ENCODE peak calls at places on chromosomes 16 and 17, in five cellular contexts. One of them, this sample, is unnamed.
A peak's percentile ranks its signal among the peaks of the same experiment; 100 is the strongest.

GRCh38 chr17:77419547-77420475 is 279.0 kb downstream of the SEC14L1 start:
- DNase-seq in aorta: no peak
- DNase-seq in left ventricle myocardium inferior: no peak
- DNase-seq in cardiac muscle cell: peak; percentile 87
- DNase-seq in CD4-positive, CD25-positive, alpha-beta regulatory T cell: no peak
- DNase-seq in this sample: peak; percentile 89

GRCh38 chr17:1413281-1413791 is 13.3 kb upstream of the YWHAE start:
- DNase-seq in cardiac muscle cell: no peak
- DNase-seq in aorta: peak; percentile 88
- DNase-seq in CD4-positive, CD25-positive, alpha-beta regulatory T cell: no peak
- DNase-seq in left ventricle myocardium inferior: peak; percentile 82
- DNase-seq in this sample: peak; percentile 88

GRCh38 chr16:67993207-67994036 is 5.9 kb downstream of the DPEP2 start:
- DNase-seq in left ventricle myocardium inferior: peak; percentile 85
- DNase-seq in aorta: peak; percentile 90
- DNase-seq in CD4-positive, CD25-positive, alpha-beta regulatory T cell: peak; percentile 82
- DNase-seq in cardiac muscle cell: peak; percentile 81
- DNase-seq in this sample: peak; percentile 77

GRCh38 chr16:53952215-53953208 is 248.6 kb downstream of the FTO start:
- DNase-seq in cardiac muscle cell: no peak
- DNase-seq in aorta: no peak
- DNase-seq in CD4-positive, CD25-positive, alpha-beta regulatory T cell: no peak
- DNase-seq in left ventricle myocardium inferior: no peak
- DNase-seq in this sample: no peak

GRCh38 chr17:76371656-76372628 is 12.5 kb upstream of the SPHK1 start:
- DNase-seq in aorta: no peak
- DNase-seq in left ventricle myocardium inferior: no peak
- DNase-seq in cardiac muscle cell: no peak
- DNase-seq in CD4-positive, CD25-positive, alpha-beta regulatory T cell: no peak
- DNase-seq in this sample: peak; percentile 18

GRCh38 chr16:7218936-7219335 is 113.7 kb upstream of the RBFOX1 start:
- DNase-seq in left ventricle myocardium inferior: no peak
- DNase-seq in CD4-positive, CD25-positive, alpha-beta regulatory T cell: no peak
- DNase-seq in aorta: no peak
- DNase-seq in cardiac muscle cell: no peak
- DNase-seq in this sample: peak; percentile 8

GRCh38 chr17:4548721-4549531 is 6.3 kb downstream of the MYBBP1A start:
- DNase-seq in left ventricle myocardium inferior: no peak
- DNase-seq in cardiac muscle cell: no peak
- DNase-seq in aorta: no peak
- DNase-seq in CD4-positive, CD25-positive, alpha-beta regulatory T cell: no peak
- DNase-seq in this sample: no peak

GRCh38 chr16:83574388-83574787 is 233.4 kb upstream of the HSBP1 start:
- DNase-seq in aorta: no peak
- DNase-seq in cardiac muscle cell: no peak
- DNase-seq in left ventricle myocardium inferior: no peak
- DNase-seq in CD4-positive, CD25-positive, alpha-beta regulatory T cell: no peak
- DNase-seq in this sample: no peak

GRCh38 chr16:3485821-3486505 is 9.3 kb downstream of the C16orf90 start:
- DNase-seq in cardiac muscle cell: no peak
- DNase-seq in aorta: peak; percentile 41
- DNase-seq in CD4-positive, CD25-positive, alpha-beta regulatory T cell: no peak
- DNase-seq in left ventricle myocardium inferior: no peak
- DNase-seq in this sample: no peak

GRCh38 chr17:45784583-45785372 is 658 bp downstream of the CRHR1 start:
- DNase-seq in left ventricle myocardium inferior: peak; percentile 17
- DNase-seq in aorta: no peak
- DNase-seq in CD4-positive, CD25-positive, alpha-beta regulatory T cell: peak; percentile 27
- DNase-seq in cardiac muscle cell: peak; percentile 47
- DNase-seq in this sample: no peak

GRCh38 chr16:28572659-28573510 is 19.2 kb downstream of the SGF29 start:
- DNase-seq in aorta: no peak
- DNase-seq in left ventricle myocardium inferior: peak; percentile 60
- DNase-seq in CD4-positive, CD25-positive, alpha-beta regulatory T cell: no peak
- DNase-seq in cardiac muscle cell: peak; percentile 92
- DNase-seq in this sample: peak; percentile 61

GRCh38 chr16:19098173-19098572 is 15.6 kb upstream of the ITPRIPL2 start:
- DNase-seq in aorta: no peak
- DNase-seq in CD4-positive, CD25-positive, alpha-beta regulatory T cell: no peak
- DNase-seq in left ventricle myocardium inferior: no peak
- DNase-seq in cardiac muscle cell: no peak
- DNase-seq in this sample: no peak

GRCh38 chr17:81013642-81014041 is 21.3 kb upstream of the BAIAP2 start:
- DNase-seq in cardiac muscle cell: no peak
- DNase-seq in CD4-positive, CD25-positive, alpha-beta regulatory T cell: no peak
- DNase-seq in aorta: no peak
- DNase-seq in left ventricle myocardium inferior: no peak
- DNase-seq in this sample: no peak

GRCh38 chr17:78597923-78598545 is 20.8 kb upstream of the DNAH17 start:
- DNase-seq in left ventricle myocardium inferior: no peak
- DNase-seq in CD4-positive, CD25-positive, alpha-beta regulatory T cell: no peak
- DNase-seq in cardiac muscle cell: no peak
- DNase-seq in aorta: no peak
- DNase-seq in this sample: no peak

GRCh38 chr17:55005520-55005919 is 37.0 kb downstream of the STXBP4 start:
- DNase-seq in CD4-positive, CD25-positive, alpha-beta regulatory T cell: peak; percentile 2
- DNase-seq in left ventricle myocardium inferior: no peak
- DNase-seq in aorta: no peak
- DNase-seq in cardiac muscle cell: peak; percentile 6
- DNase-seq in this sample: no peak

GRCh38 chr17:42347198-42347597 is 41.0 kb downstream of the STAT3 start:
- DNase-seq in cardiac muscle cell: no peak
- DNase-seq in CD4-positive, CD25-positive, alpha-beta regulatory T cell: no peak
- DNase-seq in left ventricle myocardium inferior: no peak
- DNase-seq in aorta: peak; percentile 58
- DNase-seq in this sample: no peak

GRCh38 chr16:8928467-8928957 is 35.2 kb downstream of the USP7 start:
- DNase-seq in cardiac muscle cell: no peak
- DNase-seq in CD4-positive, CD25-positive, alpha-beta regulatory T cell: no peak
- DNase-seq in aorta: no peak
- DNase-seq in left ventricle myocardium inferior: no peak
- DNase-seq in this sample: no peak

GRCh38 chr17:63460018-63460417 is 13.9 kb upstream of the CYB561 start:
- DNase-seq in CD4-positive, CD25-positive, alpha-beta regulatory T cell: no peak
- DNase-seq in cardiac muscle cell: no peak
- DNase-seq in left ventricle myocardium inferior: no peak
- DNase-seq in aorta: no peak
- DNase-seq in this sample: no peak

GRCh38 chr16:14491831-14492529 is 138.1 kb downstream of the PARN start:
- DNase-seq in CD4-positive, CD25-positive, alpha-beta regulatory T cell: no peak
- DNase-seq in left ventricle myocardium inferior: no peak
- DNase-seq in cardiac muscle cell: no peak
- DNase-seq in aorta: no peak
- DNase-seq in this sample: no peak

GRCh38 chr17:19345486-19346350 is 16.8 kb downstream of the B9D1 start:
- DNase-seq in CD4-positive, CD25-positive, alpha-beta regulatory T cell: no peak
- DNase-seq in left ventricle myocardium inferior: no peak
- DNase-seq in aorta: no peak
- DNase-seq in cardiac muscle cell: no peak
- DNase-seq in this sample: no peak

GRCh38 chr17:49361129-49361901 is 735 bp downstream of the ZNF652 start:
- DNase-seq in left ventricle myocardium inferior: peak; percentile 34
- DNase-seq in cardiac muscle cell: peak; percentile 35
- DNase-seq in aorta: peak; percentile 67
- DNase-seq in CD4-positive, CD25-positive, alpha-beta regulatory T cell: peak; percentile 88
- DNase-seq in this sample: peak; percentile 43

GRCh38 chr17:35930211-35931065 is at the start of gene RDM1:
- DNase-seq in CD4-positive, CD25-positive, alpha-beta regulatory T cell: peak; percentile 66
- DNase-seq in left ventricle myocardium inferior: peak; percentile 47
- DNase-seq in aorta: peak; percentile 72
- DNase-seq in cardiac muscle cell: peak; percentile 89
- DNase-seq in this sample: no peak

GRCh38 chr16:31274831-31275816 is 15.3 kb downstream of the ITGAM start:
- DNase-seq in cardiac muscle cell: no peak
- DNase-seq in aorta: no peak
- DNase-seq in CD4-positive, CD25-positive, alpha-beta regulatory T cell: no peak
- DNase-seq in left ventricle myocardium inferior: no peak
- DNase-seq in this sample: no peak

GRCh38 chr16:11254913-11255736 is 879 bp downstream of the SOCS1 start:
- DNase-seq in left ventricle myocardium inferior: peak; percentile 33
- DNase-seq in CD4-positive, CD25-positive, alpha-beta regulatory T cell: peak; percentile 84
- DNase-seq in cardiac muscle cell: peak; percentile 74
- DNase-seq in aorta: peak; percentile 64
- DNase-seq in this sample: no peak

GRCh38 chr17:2025220-2025621 is at the start of gene RTN4RL1:
- DNase-seq in cardiac muscle cell: peak; percentile 92
- DNase-seq in left ventricle myocardium inferior: peak; percentile 78
- DNase-seq in CD4-positive, CD25-positive, alpha-beta regulatory T cell: peak; percentile 67
- DNase-seq in aorta: peak; percentile 83
- DNase-seq in this sample: peak; percentile 57

GRCh38 chr16:55324491-55325447 is 766 bp downstream of the IRX6 start:
- DNase-seq in CD4-positive, CD25-positive, alpha-beta regulatory T cell: no peak
- DNase-seq in left ventricle myocardium inferior: no peak
- DNase-seq in cardiac muscle cell: no peak
- DNase-seq in aorta: no peak
- DNase-seq in this sample: peak; percentile 94

GRCh38 chr16:55326261-55326802 is 2.3 kb downstream of the IRX6 start:
- DNase-seq in CD4-positive, CD25-positive, alpha-beta regulatory T cell: no peak
- DNase-seq in cardiac muscle cell: no peak
- DNase-seq in left ventricle myocardium inferior: no peak
- DNase-seq in aorta: no peak
- DNase-seq in this sample: no peak

GRCh38 chr16:55322327-55322726 is 1.7 kb upstream of the IRX6 start:
- DNase-seq in cardiac muscle cell: no peak
- DNase-seq in left ventricle myocardium inferior: no peak
- DNase-seq in CD4-positive, CD25-positive, alpha-beta regulatory T cell: no peak
- DNase-seq in aorta: no peak
- DNase-seq in this sample: no peak

GRCh38 chr16:55323637-55324490 is at the start of gene IRX6:
- DNase-seq in CD4-positive, CD25-positive, alpha-beta regulatory T cell: no peak
- DNase-seq in left ventricle myocardium inferior: peak; percentile 51
- DNase-seq in cardiac muscle cell: peak; percentile 77
- DNase-seq in aorta: no peak
- DNase-seq in this sample: peak; percentile 92

DNA sequence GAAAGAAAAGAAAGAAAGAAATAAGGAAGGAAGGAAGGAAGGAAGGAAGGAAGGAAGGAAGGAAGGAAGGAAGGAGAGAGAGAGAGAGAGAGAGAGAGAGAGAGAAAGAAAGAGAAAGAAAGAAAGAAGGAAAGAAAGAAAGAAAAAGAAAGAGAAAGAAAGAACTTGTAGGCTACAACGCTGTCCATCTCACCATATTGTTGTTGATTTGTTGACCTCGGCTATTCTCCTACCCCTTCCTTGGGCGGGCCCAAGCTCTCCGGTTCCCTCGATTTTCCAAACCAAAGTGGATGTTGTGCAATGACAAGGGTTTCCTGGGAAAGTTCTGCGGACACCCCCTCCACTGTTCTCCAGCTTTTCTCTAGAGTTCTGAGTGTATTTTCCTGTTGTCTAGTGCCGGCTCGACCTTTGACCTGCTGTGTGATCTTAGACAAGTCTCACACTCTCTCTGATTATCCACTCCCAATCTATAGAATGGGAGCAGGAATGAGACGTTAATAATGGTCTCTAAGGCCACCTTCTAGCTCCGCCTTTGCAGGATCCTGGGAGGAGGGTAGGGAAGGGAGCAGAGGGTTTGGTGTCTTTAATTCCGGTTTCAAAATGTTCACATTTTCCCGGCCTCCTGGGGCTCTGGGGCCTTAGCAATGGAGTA is 1.6 kb downstream of the IRX6 start:
- DNase-seq in left ventricle myocardium inferior: no peak
- DNase-seq in CD4-positive, CD25-positive, alpha-beta regulatory T cell: no peak
- DNase-seq in aorta: no peak
- DNase-seq in cardiac muscle cell: no peak
- DNase-seq in this sample: no peak
- H3K4me3 ChIP-seq in left ventricle myocardium inferior: peak overlapping the region; percentile 60
- H3K4me3 ChIP-seq in CD4-positive, CD25-positive, alpha-beta regulatory T cell: no peak overlapping the region
- H3K4me3 ChIP-seq in aorta: no peak overlapping the region
- H3K4me3 ChIP-seq in cardiac muscle cell: no peak overlapping the region
- H3K4me3 ChIP-seq in this sample: peak overlapping the region; percentile 80

DNA sequence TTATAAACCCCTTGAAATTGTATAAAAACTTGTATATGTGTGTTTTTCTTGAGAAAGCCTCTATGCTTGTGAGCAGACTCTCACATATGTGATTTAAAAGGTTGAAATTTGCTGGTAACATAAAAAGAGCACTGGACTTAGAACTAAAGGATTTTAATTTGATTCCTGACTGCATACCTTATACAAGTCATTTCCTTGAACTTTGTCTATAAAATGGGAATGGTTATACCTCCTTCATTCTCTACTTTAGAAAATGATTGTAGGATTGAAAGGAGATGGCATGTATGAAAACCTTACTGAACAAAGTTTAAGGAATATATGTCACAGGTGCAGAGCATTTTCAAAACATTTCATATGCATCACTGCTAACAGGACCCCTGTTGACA is 10.4 kb upstream of the ARL2BP start:
- DNase-seq in left ventricle myocardium inferior: no peak
- DNase-seq in CD4-positive, CD25-positive, alpha-beta regulatory T cell: no peak
- DNase-seq in aorta: no peak
- DNase-seq in cardiac muscle cell: no peak
- DNase-seq in this sample: no peak
- H3K4me3 ChIP-seq in left ventricle myocardium inferior: no peak overlapping the region
- H3K4me3 ChIP-seq in CD4-positive, CD25-positive, alpha-beta regulatory T cell: no peak overlapping the region
- H3K4me3 ChIP-seq in aorta: no peak overlapping the region
- H3K4me3 ChIP-seq in cardiac muscle cell: no peak overlapping the region
- H3K4me3 ChIP-seq in this sample: no peak overlapping the region

GRCh38 chr16:88957456-88957767 is 19.6 kb downstream of the CBFA2T3 start:
- DNase-seq in left ventricle myocardium inferior: no peak
- DNase-seq in CD4-positive, CD25-positive, alpha-beta regulatory T cell: no peak
- DNase-seq in aorta: no peak
- DNase-seq in cardiac muscle cell: no peak
- DNase-seq in this sample: no peak
- H3K4me3 ChIP-seq in left ventricle myocardium inferior: no peak overlapping the region
- H3K4me3 ChIP-seq in CD4-positive, CD25-positive, alpha-beta regulatory T cell: no peak overlapping the region
- H3K4me3 ChIP-seq in aorta: no peak overlapping the region
- H3K4me3 ChIP-seq in cardiac muscle cell: no peak overlapping the region
- H3K4me3 ChIP-seq in this sample: no peak overlapping the region

DNA sequence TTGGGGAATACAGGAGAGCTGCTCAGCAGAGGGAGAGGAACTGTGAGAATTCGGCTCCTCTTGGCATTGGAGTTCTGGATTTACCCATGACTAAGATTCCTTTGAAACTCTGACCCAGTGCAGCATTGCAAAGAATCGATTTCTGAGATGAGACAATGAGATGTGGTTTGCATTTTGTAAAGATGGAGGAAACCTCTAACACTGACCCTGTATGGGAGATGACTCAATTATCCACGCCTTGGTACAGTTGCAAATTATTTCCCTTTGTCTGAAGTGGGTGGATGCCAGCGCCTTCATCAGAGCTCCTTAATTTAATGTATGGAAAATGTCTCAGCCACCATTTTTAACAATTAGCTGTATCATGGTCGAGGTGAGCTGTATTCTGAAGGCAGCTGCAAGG is 53.4 kb downstream of the NUP93 start:
- DNase-seq in cardiac muscle cell: no peak
- DNase-seq in left ventricle myocardium inferior: no peak
- DNase-seq in aorta: no peak
- DNase-seq in CD4-positive, CD25-positive, alpha-beta regulatory T cell: no peak
- DNase-seq in this sample: peak; percentile 51
- H3K4me3 ChIP-seq in cardiac muscle cell: no peak overlapping the region
- H3K4me3 ChIP-seq in left ventricle myocardium inferior: no peak overlapping the region
- H3K4me3 ChIP-seq in aorta: no peak overlapping the region
- H3K4me3 ChIP-seq in CD4-positive, CD25-positive, alpha-beta regulatory T cell: no peak overlapping the region
- H3K4me3 ChIP-seq in this sample: no peak overlapping the region